ENCODE peak calls at places on chromosomes 7 and 10, in six cellular contexts. S is gastrocnemius medialis, W is tibial nerve, R is A549, B is GM12892, N is lower leg skin. X is an unnamed sample.
A peak's percentile ranks its signal among the peaks of the same experiment; 100 is the strongest.

GRCh38 chr7:16278167-16278787 is 143.1 kb downstream of the CRPPA start:
- DNase-seq in B (no peak), R (no peak), W (no peak), S (no peak), N (no peak), X (no peak)

GRCh38 chr7:45082031-45082830 is 6.5 kb downstream of the NACAD start:
- DNase-seq in N (no peak), R (no peak), S (no peak), W (no peak), B (no peak), X (no peak)

GRCh38 chr10:122054046-122055025 is 65.4 kb downstream of the TACC2 start:
- DNase-seq in N (no peak), S (peak; percentile 36), B (no peak), R (peak; percentile 55), W (peak; percentile 59), X (peak; percentile 57)

GRCh38 chr10:104122273-104123107 is 519 bp downstream of the SFR1 start:
- DNase-seq in R (no peak), W (peak; percentile 29), S (no peak), N (no peak), B (no peak), X (peak; percentile 67)

GRCh38 chr7:107232568-107233090 is 63.8 kb downstream of the HBP1 start:
- DNase-seq in B (no peak), S (no peak), W (no peak), N (no peak), R (no peak), X (no peak)

GRCh38 chr7:139523199-139523941 is at the start of gene CLEC2L:
- DNase-seq in S (no peak), N (no peak), W (no peak), B (no peak), R (peak; percentile 25), X (no peak)

GRCh38 chr7:24889611-24890010 is 90.4 kb downstream of the OSBPL3 start:
- DNase-seq in W (no peak), R (no peak), B (no peak), N (no peak), S (no peak), X (no peak)

GRCh38 chr10:58919927-58920654 is 256.4 kb upstream of the PHYHIPL start:
- DNase-seq in N (no peak), R (peak; percentile 68), W (no peak), S (no peak), B (no peak), X (no peak)

GRCh38 chr10:82558208-82558607 is 683.2 kb downstream of the NRG3 start:
- DNase-seq in B (no peak), N (no peak), R (no peak), W (no peak), S (no peak), X (no peak)

GRCh38 chr10:75683158-75683557 is 251.7 kb downstream of the LRMDA start:
- DNase-seq in S (no peak), N (no peak), W (no peak), B (no peak), R (no peak), X (no peak)

GRCh38 chr10:42753507-42754154 is 29.0 kb upstream of the BMS1 start:
- DNase-seq in B (no peak), S (no peak), W (no peak), N (no peak), R (peak; percentile 21), X (no peak)

GRCh38 chr7:69431626-69432025 is 166.6 kb upstream of the AUTS2 start:
- DNase-seq in R (no peak), S (no peak), B (no peak), W (no peak), N (no peak), X (no peak)

GRCh38 chr10:125928928-125929585 is 32.7 kb downstream of the FANK1 start:
- DNase-seq in W (no peak), R (no peak), B (no peak), S (no peak), N (no peak), X (no peak)

GRCh38 chr10:103820101-103821062 is 35.0 kb downstream of the SH3PXD2A start:
- DNase-seq in S (peak; percentile 18), B (no peak), N (no peak), R (no peak), W (peak; percentile 71), X (no peak)

GRCh38 chr7:44240983-44241510 is 40.3 kb downstream of the YKT6 start:
- DNase-seq in N (peak; percentile 61), W (peak; percentile 61), S (peak; percentile 66), R (peak; percentile 92), B (peak; percentile 94), X (peak; percentile 81)

GRCh38 chr10:91415816-91416215 is 5.7 kb downstream of the HECTD2 start:
- DNase-seq in S (no peak), B (no peak), W (no peak), N (no peak), R (no peak), X (no peak)

GRCh38 chr10:49053053-49053997 is 62.0 kb downstream of the VSTM4 start:
- DNase-seq in B (no peak), R (no peak), W (no peak), N (peak; percentile 45), S (no peak), X (no peak)

GRCh38 chr10:77603529-77603927 is 34.1 kb downstream of the KCNMA1 start:
- DNase-seq in N (no peak), S (peak; percentile 59), W (no peak), R (no peak), B (no peak), X (no peak)

GRCh38 chr10:23015021-23015707 is 80.2 kb upstream of the MSRB2 start:
- DNase-seq in N (no peak), W (no peak), R (no peak), B (no peak), S (no peak), X (no peak)

GRCh38 chr10:22022257-22023051 is 18.9 kb upstream of the DNAJC1 start:
- DNase-seq in W (peak; percentile 7), S (no peak), B (no peak), N (peak; percentile 18), R (no peak), X (peak; percentile 14)

GRCh38 chr10:48215148-48215982 is 59.1 kb downstream of the FRMPD2 start:
- DNase-seq in W (no peak), R (peak; percentile 19), B (no peak), S (no peak), N (no peak), X (peak; percentile 45)

GRCh38 chr7:29350351-29350750 is 155.8 kb downstream of the CHN2 start:
- DNase-seq in N (no peak), W (no peak), S (no peak), B (no peak), R (no peak), X (no peak)

GRCh38 chr7:34260282-34260681 is 354.9 kb downstream of the BMPER start:
- DNase-seq in S (no peak), B (no peak), N (no peak), W (peak; percentile 15), R (peak; percentile 62), X (no peak)

GRCh38 chr10:68230268-68230667 is 1.6 kb downstream of the ATOH7 start:
- DNase-seq in N (no peak), S (no peak), W (no peak), R (no peak), B (no peak), X (no peak)

GRCh38 chr10:68231916-68232315 is at the start of gene ATOH7:
- DNase-seq in W (no peak), B (no peak), S (no peak), N (no peak), R (no peak), X (no peak)

GRCh38 chr10:68235111-68235510 is 3.2 kb upstream of the ATOH7 start:
- DNase-seq in W (no peak), N (no peak), R (no peak), B (no peak), S (no peak), X (no peak)

GRCh38 chr10:68233045-68233444 is 1.1 kb upstream of the ATOH7 start:
- DNase-seq in W (no peak), S (no peak), N (no peak), R (no peak), B (no peak), X (no peak)

DNA sequence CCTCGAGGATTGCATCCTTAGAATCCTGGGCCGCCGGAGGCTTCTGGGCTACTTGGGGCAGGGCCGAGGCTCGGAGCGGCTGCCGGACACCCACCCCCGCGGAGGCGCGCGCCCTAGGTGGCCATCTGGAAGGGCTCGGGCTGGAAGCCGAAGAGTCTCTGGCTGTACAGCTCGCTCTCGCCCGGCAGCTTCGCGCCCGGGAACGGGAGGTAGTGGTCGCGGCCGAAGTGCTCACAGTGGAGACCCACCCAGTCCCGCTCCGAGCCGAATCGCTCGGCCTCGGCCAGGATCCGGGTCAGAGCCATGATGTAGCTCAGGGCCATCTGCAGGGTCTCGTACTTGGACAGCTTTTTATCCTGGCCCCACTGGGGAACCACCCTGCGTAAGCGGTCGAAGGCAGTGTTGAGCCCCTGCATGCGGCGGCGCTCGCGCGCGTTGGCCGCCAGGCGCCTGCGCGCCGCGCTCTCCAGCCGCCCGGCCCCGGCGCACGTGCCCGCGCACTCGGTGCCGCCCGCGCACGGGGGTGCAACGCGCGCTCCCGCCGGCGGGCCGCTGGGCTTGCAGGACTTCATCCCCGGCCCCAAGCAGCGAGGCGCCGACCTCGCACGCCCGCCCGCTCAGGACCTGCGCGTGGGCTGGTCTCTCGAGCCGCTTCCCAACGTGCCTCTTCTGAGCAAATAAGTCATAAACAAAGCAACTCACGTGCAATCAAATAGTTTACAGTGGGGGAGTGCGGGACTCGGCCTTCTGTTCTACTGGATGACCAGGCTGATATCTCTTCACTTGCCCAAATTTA is 609 bp downstream of the ATOH7 start:
- DNase-seq in N (no peak), R (peak; percentile 92), B (peak; percentile 75), W (peak; percentile 11), S (peak; percentile 12), X (peak; percentile 78)
- TF ChIP-seq POLR2A in N (no peak), R (peak; percentile 73), B (no peak), W (peak; percentile 37), S (no peak), X (no peak)

DNA sequence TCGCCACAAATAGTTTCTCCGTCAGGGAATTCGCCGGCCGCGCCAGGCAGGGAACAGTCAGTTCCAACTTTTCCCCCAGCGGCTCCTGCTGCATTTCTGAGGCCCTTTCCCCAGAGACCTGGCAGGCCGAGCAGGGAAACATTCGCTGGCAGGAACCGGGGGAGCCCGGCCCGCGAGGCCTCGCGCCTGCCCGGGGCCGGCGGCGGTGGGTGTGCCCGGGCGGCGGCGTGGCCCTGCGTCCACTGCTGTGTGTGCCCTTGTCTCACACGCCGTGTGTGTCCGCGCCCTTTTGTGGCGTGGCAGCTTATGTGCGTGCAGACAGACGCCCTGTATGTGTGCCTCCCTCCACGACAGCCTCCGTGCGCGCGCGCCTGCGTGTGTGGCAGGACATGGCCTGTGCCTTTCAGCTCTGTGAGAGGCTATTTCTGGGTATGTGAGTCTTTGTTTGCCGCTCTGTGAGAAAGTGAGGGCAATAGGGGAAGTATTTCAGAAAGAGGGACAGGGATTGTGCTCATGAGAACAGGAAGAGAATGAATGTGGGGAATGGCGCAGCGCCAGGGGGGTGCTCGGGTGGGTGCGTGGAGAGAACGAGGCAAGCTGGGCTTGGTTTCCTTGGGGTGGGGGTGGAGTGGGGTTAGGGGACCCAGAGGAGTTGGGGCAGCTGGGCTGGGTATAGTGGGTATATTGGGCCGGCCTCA is 689 bp upstream of the SMARCD3 start:
- DNase-seq in W (peak; percentile 48), S (peak; percentile 70), N (no peak), B (no peak), R (peak; percentile 70), X (peak; percentile 25)
- TF ChIP-seq POLR2A in W (peak; percentile 62), S (peak; percentile 83), N (no peak), B (no peak), R (peak; percentile 49), X (no peak)

GRCh38 chr10:113663908-113664307 is at the start of gene NRAP:
- DNase-seq in B (no peak), N (no peak), W (no peak), R (no peak), S (peak; percentile 69), X (no peak)
- TF ChIP-seq POLR2A in B (no peak), N (no peak), W (no peak), R (no peak), S (peak; percentile 87), X (no peak)

GRCh38 chr7:158865462-158865922 is 9.1 kb downstream of the DYNC2I1 start:
- DNase-seq in N (no peak), W (no peak), S (no peak), B (no peak), R (no peak), X (no peak)
- TF ChIP-seq POLR2A in N (no peak), W (no peak), S (no peak), B (no peak), R (no peak), X (no peak)

X was measured in erythroblast.